ENCODE peak calls at places on chromosomes 6 and 20, in six cellular contexts. O, F, H, S, W and X are unnamed samples.

GRCh38 chr20:10806539-10806938 is 132.7 kb upstream of the JAG1 start:
- DNase-seq in O (no peak), F (no peak), H (no peak), S (no peak), W (no peak), X (no peak)

GRCh38 chr6:11769816-11770545 is 8.6 kb downstream of the ADTRP start:
- DNase-seq in O (no peak), F (no peak), H (no peak), S (peak; percentile 41), W (no peak), X (no peak)

GRCh38 chr6:31114540-31114876 is at the start of gene PSORS1C1:
- DNase-seq in O (peak; percentile 49), F (no peak), H (no peak), S (no peak), W (no peak), X (no peak)

GRCh38 chr20:44967207-44967807 is 995 bp downstream of the STK4 start:
- DNase-seq in O (peak; percentile 49), F (no peak), H (no peak), S (no peak), W (no peak), X (no peak)

GRCh38 chr6:90387826-90388225 is 91.2 kb upstream of the BACH2 start:
- DNase-seq in O (no peak), F (no peak), H (no peak), S (no peak), W (no peak), X (no peak)

GRCh38 chr20:32945710-32946221 is 58.5 kb downstream of the SUN5 start:
- DNase-seq in O (peak; percentile 55), F (peak; percentile 44), H (no peak), S (peak; percentile 46), W (no peak), X (no peak)

GRCh38 chr6:88997365-88997764 is 33.9 kb upstream of the RNGTT start:
- DNase-seq in O (no peak), F (no peak), H (no peak), S (no peak), W (no peak), X (no peak)

GRCh38 chr6:44475779-44476434 is 88.4 kb downstream of the CDC5L start:
- DNase-seq in O (peak; percentile 59), F (peak; percentile 92), H (peak; percentile 73), S (peak; percentile 92), W (peak; percentile 88), X (peak; percentile 83)

GRCh38 chr20:34260208-34260942 is 19.2 kb downstream of the ASIP start:
- DNase-seq in O (no peak), F (no peak), H (no peak), S (no peak), W (no peak), X (no peak)

GRCh38 chr6:74170118-74170517 is 474.1 kb downstream of the CD109 start:
- DNase-seq in O (no peak), F (no peak), H (no peak), S (no peak), W (no peak), X (no peak)

GRCh38 chr6:15431762-15432495 is 186.1 kb downstream of the JARID2 start:
- DNase-seq in O (peak; percentile 97), F (no peak), H (no peak), S (no peak), W (no peak), X (no peak)

GRCh38 chr6:161598896-161599295 is 325.0 kb upstream of the AGPAT4 start:
- DNase-seq in O (no peak), F (no peak), H (no peak), S (no peak), W (no peak), X (no peak)

GRCh38 chr6:18579869-18580268 is 192.7 kb downstream of the RNF144B start:
- DNase-seq in O (no peak), F (peak; percentile 20), H (no peak), S (no peak), W (no peak), X (no peak)

GRCh38 chr6:112743343-112743742 is 396.2 kb downstream of the RFPL4B start:
- DNase-seq in O (no peak), F (no peak), H (no peak), S (no peak), W (no peak), X (no peak)

GRCh38 chr6:1552296-1552761 is 57.4 kb upstream of the FOXC1 start:
- DNase-seq in O (peak; percentile 25), F (no peak), H (no peak), S (peak; percentile 38), W (no peak), X (no peak)

GRCh38 chr6:52929321-52930164 is 20.0 kb upstream of the GSTA3 start:
- DNase-seq in O (peak; percentile 43), F (peak; percentile 22), H (no peak), S (peak; percentile 34), W (no peak), X (no peak)

GRCh38 chr6:40957616-40958492 is 81.2 kb downstream of the UNC5CL start:
- DNase-seq in O (peak; percentile 88), F (no peak), H (no peak), S (no peak), W (no peak), X (no peak)

GRCh38 chr6:166313255-166314070 is 5.3 kb upstream of the PRR18 start:
- DNase-seq in O (peak; percentile 41), F (peak; percentile 74), H (no peak), S (peak; percentile 85), W (peak; percentile 56), X (peak; percentile 61)

GRCh38 chr6:84408028-84408427 is 180.6 kb upstream of the CEP162 start:
- DNase-seq in O (no peak), F (no peak), H (no peak), S (no peak), W (no peak), X (no peak)

GRCh38 chr6:90156861-90157260 is 139.8 kb downstream of the BACH2 start:
- DNase-seq in O (no peak), F (no peak), H (no peak), S (no peak), W (no peak), X (no peak)

GRCh38 chr6:143060806-143061596 is at the start of gene AIG1:
- DNase-seq in O (no peak), F (peak; percentile 93), H (no peak), S (peak; percentile 91), W (no peak), X (no peak)

GRCh38 chr6:78639505-78640110 is 227.7 kb upstream of the IRAK1BP1 start:
- DNase-seq in O (no peak), F (no peak), H (no peak), S (no peak), W (no peak), X (no peak)

GRCh38 chr6:161079566-161080262 is 88.1 kb downstream of the MAP3K4 start:
- DNase-seq in O (no peak), F (no peak), H (no peak), S (peak; percentile 30), W (no peak), X (no peak)

GRCh38 chr6:69391106-69391505 is 405.7 kb downstream of the LMBRD1 start:
- DNase-seq in O (no peak), F (no peak), H (no peak), S (no peak), W (no peak), X (no peak)

GRCh38 chr6:12911387-12911960 is 194.9 kb downstream of the PHACTR1 start:
- DNase-seq in O (peak; percentile 18), F (peak; percentile 46), H (no peak), S (peak; percentile 17), W (no peak), X (no peak)

GRCh38 chr6:135094403-135094821 is 39.8 kb upstream of the HBS1L start:
- DNase-seq in O (no peak), F (no peak), H (no peak), S (no peak), W (no peak), X (no peak)

GRCh38 chr20:58268936-58269619 is 40.4 kb upstream of the RAB22A start:
- DNase-seq in O (no peak), F (no peak), H (no peak), S (peak; percentile 41), W (no peak), X (no peak)

GRCh38 chr6:41475164-41475563 is 71.0 kb upstream of the FOXP4 start:
- DNase-seq in O (no peak), F (no peak), H (no peak), S (no peak), W (no peak), X (no peak)

GRCh38 chr20:24910461-24910860 is 38.6 kb upstream of the CST7 start:
- DNase-seq in O (no peak), F (no peak), H (no peak), S (no peak), W (no peak), X (no peak)

GRCh38 chr6:14037402-14038277 is 79.9 kb upstream of the CD83 start:
- DNase-seq in O (no peak), F (no peak), H (no peak), S (peak; percentile 27), W (no peak), X (no peak)
- TF ChIP-seq TAF1 in O (no peak), F (no peak), H (no peak), S (no peak), W (no peak), X (no peak)

GRCh38 chr20:62790075-62790474 is 6.2 kb upstream of the MRGBP start:
- DNase-seq in O (no peak), F (no peak), H (no peak), S (no peak), W (no peak), X (no peak)

GRCh38 chr20:62793757-62794006 is 2.6 kb upstream of the MRGBP start:
- DNase-seq in O (no peak), F (no peak), H (no peak), S (no peak), W (no peak), X (no peak)

GRCh38 chr20:62792182-62792939 is 3.9 kb upstream of the MRGBP start:
- DNase-seq in O (peak; percentile 48), F (no peak), H (no peak), S (no peak), W (no peak), X (no peak)

GRCh38 chr20:62792940-62793756 is 3.1 kb upstream of the MRGBP start:
- DNase-seq in O (no peak), F (no peak), H (no peak), S (no peak), W (no peak), X (no peak)

GRCh38 chr20:62791301-62792181 is 4.7 kb upstream of the MRGBP start:
- DNase-seq in O (peak; percentile 94), F (peak; percentile 86), H (peak; percentile 71), S (peak; percentile 78), W (peak; percentile 73), X (peak; percentile 64)
- TF ChIP-seq TAF1 in O (no peak), F (no peak), H (no peak), S (no peak), W (no peak), X (no peak)

GRCh38 chr6:35044145-35044745 is 96.9 kb downstream of the TCP11 start:
- DNase-seq in O (no peak), F (no peak), H (no peak), S (no peak), W (no peak), X (no peak)
- TF ChIP-seq TAF1 in O (no peak), F (no peak), H (no peak), S (no peak), W (no peak), X (no peak)

DNA sequence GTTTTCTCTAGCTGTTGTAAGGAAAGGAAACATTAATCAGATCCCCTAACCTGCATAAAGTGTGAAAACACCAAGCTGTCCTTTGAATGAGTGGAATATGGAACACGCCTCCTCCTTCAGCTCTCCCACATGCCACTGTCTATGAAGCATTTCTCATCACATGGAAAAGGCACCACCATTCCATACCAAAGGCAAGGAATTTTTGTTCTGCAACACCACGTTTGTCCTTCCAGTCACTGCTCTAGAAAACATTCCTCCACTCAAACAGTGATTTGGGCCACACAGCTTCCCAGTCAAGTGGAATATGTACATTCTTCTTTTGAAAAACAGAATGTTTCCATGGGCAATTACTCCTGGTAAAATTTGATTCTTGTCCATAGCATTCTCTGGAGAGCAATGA is 120.1 kb downstream of the OPRM1 start:
- DNase-seq in O (no peak), F (no peak), H (no peak), S (no peak), W (no peak), X (no peak)
- TF ChIP-seq TAF1 in O (no peak), F (no peak), H (no peak), S (no peak), W (no peak), X (no peak)